ENCODE peak calls at places on chromosomes 3 and 15, in ten cellular contexts. P is HS-5; D is BJ; L is stimulated activated CD4-positive, alpha-beta T cell treated with anti-CD3 and anti-CD28 coated beads, Interleukin-4, amount 100 ng/mL, for 1 hour; R is psoas muscle; I is WTC11; B is H54; W is Panc1; Y is NCI-H1105 treated with DMSO at 0.1 percent for 48 hours; K is NCI-H1417. Z is an unnamed sample.

GRCh38 chr15:61715082-61715481 is 345.2 kb downstream of the VPS13C start:
- DNase-seq in P (no peak), D (no peak), L (no peak), R (no peak), I (no peak), B (no peak), W (no peak), Y (no peak), K (peak), Z (no peak)

GRCh38 chr3:170322501-170323328 is 34.8 kb upstream of the SKIL start:
- DNase-seq in P (no peak), D (no peak), L (no peak), R (no peak), I (no peak), B (no peak), W (no peak), Y (no peak), K (peak), Z (peak)

GRCh38 chr15:28892789-28893610 is 7.2 kb downstream of the APBA2 start:
- DNase-seq in P (no peak), D (peak), L (no peak), R (no peak), I (no peak), B (no peak), W (no peak), Y (no peak), K (peak), Z (no peak)

GRCh38 chr15:27358751-27359434 is 387.9 kb downstream of the GABRG3 start:
- DNase-seq in P (no peak), D (no peak), L (no peak), R (peak), I (peak), B (no peak), W (no peak), Y (no peak), K (no peak), Z (no peak)

GRCh38 chr3:193148678-193149473 is 92.1 kb upstream of the PLAAT1 start:
- DNase-seq in P (peak), D (no peak), L (no peak), R (no peak), I (no peak), B (no peak), W (no peak), Y (no peak), K (no peak), Z (no peak)

GRCh38 chr3:21944251-21944650 is 193.2 kb upstream of the ZNF385D start:
- DNase-seq in P (no peak), D (no peak), L (no peak), R (no peak), I (no peak), B (no peak), W (no peak), Y (no peak), K (no peak), Z (peak)

GRCh38 chr3:123586131-123586530 is 1.3 kb upstream of the HACD2 start:
- DNase-seq in P (no peak), D (no peak), L (peak), R (no peak), I (peak), B (no peak), W (no peak), Y (peak), K (peak), Z (peak)

GRCh38 chr3:104368760-104369159 is 997.9 kb upstream of the ALCAM start:
- DNase-seq in P (no peak), D (no peak), L (no peak), R (no peak), I (no peak), B (no peak), W (no peak), Y (no peak), K (no peak), Z (no peak)

GRCh38 chr3:14829811-14830210 is 11.0 kb downstream of the FGD5 start:
- DNase-seq in P (no peak), D (no peak), L (no peak), R (no peak), I (no peak), B (no peak), W (no peak), Y (no peak), K (no peak), Z (no peak)

GRCh38 chr3:188102861-188103547 is 51.0 kb upstream of the LPP start:
- DNase-seq in P (no peak), D (no peak), L (no peak), R (no peak), I (no peak), B (no peak), W (no peak), Y (no peak), K (no peak), Z (no peak)

GRCh38 chr3:43540625-43541024 is 81.2 kb downstream of the ANO10 start:
- DNase-seq in P (no peak), D (peak), L (no peak), R (no peak), I (no peak), B (no peak), W (no peak), Y (no peak), K (no peak), Z (no peak)

GRCh38 chr3:184371570-184372018 is 6.4 kb downstream of the THPO start:
- DNase-seq in P (peak), D (peak), L (peak), R (peak), I (peak), B (peak), W (peak), Y (peak), K (peak), Z (peak)

GRCh38 chr3:12828751-12829150 is 12.6 kb downstream of the RPL32 start:
- DNase-seq in P (no peak), D (no peak), L (no peak), R (no peak), I (no peak), B (no peak), W (no peak), Y (no peak), K (no peak), Z (no peak)

GRCh38 chr15:83053151-83053550 is 13.9 kb downstream of the BTBD1 start:
- DNase-seq in P (peak), D (peak), L (no peak), R (no peak), I (no peak), B (peak), W (peak), Y (no peak), K (no peak), Z (peak)

GRCh38 chr3:53200501-53201189 is 39.6 kb downstream of the PRKCD start:
- DNase-seq in P (no peak), D (no peak), L (no peak), R (no peak), I (no peak), B (no peak), W (no peak), Y (no peak), K (no peak), Z (no peak)

GRCh38 chr3:11719406-11720219 is 75.9 kb upstream of the VGLL4 start:
- DNase-seq in P (peak), D (no peak), L (peak), R (peak), I (peak), B (peak), W (no peak), Y (peak), K (peak), Z (peak)

GRCh38 chr15:99251436-99251821 is at the start of gene LRRC28:
- DNase-seq in P (no peak), D (no peak), L (no peak), R (no peak), I (no peak), B (peak), W (no peak), Y (no peak), K (no peak), Z (no peak)

GRCh38 chr3:12837295-12837986 is 3.9 kb downstream of the RPL32 start:
- DNase-seq in P (no peak), D (no peak), L (no peak), R (no peak), I (no peak), B (no peak), W (no peak), Y (no peak), K (no peak), Z (no peak)

GRCh38 chr3:37592328-37592727 is 269.4 kb upstream of the CTDSPL start:
- DNase-seq in P (no peak), D (no peak), L (no peak), R (no peak), I (no peak), B (no peak), W (no peak), Y (no peak), K (no peak), Z (no peak)

GRCh38 chr3:170458285-170458684 is 39.6 kb downstream of the CLDN11 start:
- DNase-seq in P (no peak), D (no peak), L (no peak), R (no peak), I (no peak), B (no peak), W (no peak), Y (no peak), K (no peak), Z (no peak)

GRCh38 chr15:85897818-85898717 is 103.3 kb upstream of the KLHL25 start:
- DNase-seq in P (no peak), D (no peak), L (no peak), R (no peak), I (peak), B (no peak), W (peak), Y (no peak), K (no peak), Z (no peak)

GRCh38 chr3:114624047-114624445 is 330.2 kb downstream of the TIGIT start:
- DNase-seq in P (peak), D (no peak), L (no peak), R (peak), I (no peak), B (no peak), W (no peak), Y (no peak), K (no peak), Z (peak)

GRCh38 chr3:85939026-85939616 is 980.3 kb downstream of the CADM2 start:
- DNase-seq in P (no peak), D (no peak), L (no peak), R (no peak), I (no peak), B (no peak), W (no peak), Y (peak), K (peak), Z (peak)

GRCh38 chr3:194246709-194247349 is 104.3 kb downstream of the CPN2 start:
- DNase-seq in P (no peak), D (no peak), L (no peak), R (no peak), I (no peak), B (no peak), W (no peak), Y (no peak), K (no peak), Z (no peak)

GRCh38 chr3:144085964-144086363 is 114.3 kb downstream of the DIPK2A start:
- DNase-seq in P (peak), D (no peak), L (no peak), R (no peak), I (no peak), B (no peak), W (no peak), Y (peak), K (peak), Z (peak)

GRCh38 chr3:15269091-15269989 is 63.0 kb downstream of the SH3BP5 start:
- DNase-seq in P (peak), D (peak), L (peak), R (peak), I (no peak), B (peak), W (peak), Y (no peak), K (peak), Z (peak)

GRCh38 chr15:94324835-94325767 is 93.7 kb downstream of the MCTP2 start:
- DNase-seq in P (no peak), D (no peak), L (no peak), R (no peak), I (no peak), B (no peak), W (no peak), Y (no peak), K (peak), Z (no peak)

GRCh38 chr3:44108481-44108880 is 133.2 kb upstream of the TOPAZ1 start:
- DNase-seq in P (no peak), D (no peak), L (no peak), R (no peak), I (no peak), B (no peak), W (no peak), Y (no peak), K (peak), Z (no peak)

GRCh38 chr15:75723847-75724660 is 11.4 kb upstream of the CSPG4 start:
- DNase-seq in P (peak), D (peak), L (peak), R (peak), I (peak), B (peak), W (no peak), Y (no peak), K (peak), Z (peak)

GRCh38 chr15:74191798-74192197 is 10.8 kb downstream of the STRA6 start:
- DNase-seq in P (no peak), D (no peak), L (no peak), R (no peak), I (no peak), B (no peak), W (no peak), Y (no peak), K (no peak), Z (no peak)

GRCh38 chr15:91209318-91209717 is 109.3 kb downstream of the SV2B start:
- DNase-seq in P (no peak), D (no peak), L (no peak), R (no peak), I (no peak), B (no peak), W (no peak), Y (no peak), K (no peak), Z (no peak)